ENCODE peak calls at places on chromosomes 4 and X, in ten cellular contexts. A, R, H, Z, Y, V, N, O, C and I are unnamed samples.
A peak's percentile ranks its signal among the peaks of the same experiment; 100 is the strongest.

GRCh38 chr4:184955116-184955515 is 63.2 kb upstream of the HELT start:
- DNase-seq in A (no peak), R (no peak), H (no peak), Z (peak; percentile 11), Y (no peak), V (no peak), N (no peak), O (no peak), C (no peak), I (no peak)

GRCh38 chr4:8407316-8407715 is 33.2 kb downstream of the ACOX3 start:
- DNase-seq in A (no peak), R (no peak), H (no peak), Z (no peak), Y (no peak), V (no peak), N (no peak), O (no peak), C (no peak), I (no peak)

GRCh38 chr4:4855293-4856070 is 4.0 kb upstream of the MSX1 start:
- DNase-seq in A (no peak), R (no peak), H (no peak), Z (no peak), Y (no peak), V (no peak), N (no peak), O (no peak), C (no peak), I (no peak)

GRCh38 chrX:137574784-137575298 is 8.9 kb downstream of the ZIC3 start:
- DNase-seq in A (no peak), R (no peak), H (no peak), Z (no peak), Y (no peak), V (no peak), N (no peak), O (no peak), C (no peak), I (no peak)

GRCh38 chr4:173448919-173449641 is 50.2 kb upstream of the SCRG1 start:
- DNase-seq in A (peak; percentile 9), R (no peak), H (no peak), Z (no peak), Y (no peak), V (no peak), N (no peak), O (peak; percentile 22), C (no peak), I (no peak)

GRCh38 chrX:140733766-140734342 is 24.3 kb downstream of the LINC00632 start:
- DNase-seq in A (peak; percentile 57), R (no peak), H (peak; percentile 25), Z (no peak), Y (no peak), V (no peak), N (no peak), O (no peak), C (peak; percentile 68), I (no peak)

GRCh38 chr4:134948110-134948642 is 746.6 kb upstream of the PABPC4L start:
- DNase-seq in A (no peak), R (no peak), H (no peak), Z (no peak), Y (no peak), V (no peak), N (no peak), O (no peak), C (no peak), I (no peak)

GRCh38 chr4:39544580-39545315 is 17.5 kb upstream of the UGDH start:
- DNase-seq in A (peak; percentile 67), R (no peak), H (no peak), Z (no peak), Y (no peak), V (no peak), N (no peak), O (no peak), C (no peak), I (no peak)

GRCh38 chr4:118839221-118839927 is 3.4 kb upstream of the SEC24D start:
- DNase-seq in A (no peak), R (no peak), H (no peak), Z (no peak), Y (no peak), V (no peak), N (peak; percentile 28), O (no peak), C (no peak), I (no peak)

GRCh38 chr4:118835896-118836762 is at the start of gene SEC24D:
- DNase-seq in A (peak; percentile 87), R (peak; percentile 50), H (peak; percentile 89), Z (peak; percentile 89), Y (peak; percentile 93), V (peak; percentile 92), N (peak; percentile 76), O (peak; percentile 91), C (peak; percentile 92), I (peak; percentile 91)

GRCh38 chr4:118834070-118834469 is 1.9 kb downstream of the SEC24D start:
- DNase-seq in A (no peak), R (no peak), H (no peak), Z (no peak), Y (no peak), V (no peak), N (no peak), O (no peak), C (peak; percentile 29), I (no peak)

GRCh38 chr4:118834960-118835895 is 698 bp downstream of the SEC24D start:
- DNase-seq in A (peak; percentile 94), R (peak; percentile 56), H (peak; percentile 65), Z (peak; percentile 72), Y (no peak), V (peak; percentile 78), N (peak; percentile 30), O (peak; percentile 69), C (peak; percentile 88), I (peak; percentile 73)

GRCh38 chr4:118836763-118837507 is 1.0 kb upstream of the SEC24D start:
- DNase-seq in A (no peak), R (no peak), H (no peak), Z (no peak), Y (no peak), V (no peak), N (no peak), O (no peak), C (no peak), I (no peak)
- H3K4me3 ChIP-seq in A (peak overlapping the region; percentile 93), R (peak overlapping the region; percentile 83), H (peak overlapping the region; percentile 93), Z (peak overlapping the region; percentile 98), Y (peak overlapping the region; percentile 97), V (peak overlapping the region; percentile 91), N (peak overlapping the region; percentile 76), O (peak overlapping the region; percentile 94), C (peak overlapping the region; percentile 61), I (no peak overlapping the region)

DNA sequence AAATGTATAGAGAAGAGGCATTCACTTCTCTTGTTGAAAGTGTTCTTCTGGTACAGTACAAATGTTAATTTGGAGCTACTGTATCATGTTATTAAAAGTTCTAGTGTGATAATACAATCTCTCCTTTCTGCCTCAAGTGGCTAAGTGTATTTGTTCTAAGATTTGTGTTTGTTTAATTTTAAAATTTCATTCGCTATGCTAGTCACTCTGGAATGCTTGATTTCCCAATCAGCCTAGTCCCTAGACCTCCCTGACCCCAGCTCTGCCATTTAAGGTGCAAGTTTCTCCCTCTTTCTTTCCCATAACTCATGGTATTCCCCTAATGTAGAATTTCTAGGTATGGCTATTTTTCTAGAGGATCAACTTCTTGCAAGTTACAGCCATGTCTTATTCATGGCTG is 817.4 kb downstream of the STIM2 start:
- DNase-seq in A (no peak), R (no peak), H (no peak), Z (no peak), Y (no peak), V (no peak), N (no peak), O (no peak), C (no peak), I (no peak)
- H3K4me1 ChIP-seq in A (no peaks in the 10 kb centered on the region), R (no peaks in the 10 kb centered on the region), H (no peaks in the 10 kb centered on the region), Z (no peaks in the 10 kb centered on the region), Y (no peaks in the 10 kb centered on the region), V (no peaks in the 10 kb centered on the region), N (no peaks in the 10 kb centered on the region), O (no peaks in the 10 kb centered on the region), C (no peaks in the 10 kb centered on the region), I (no peaks in the 10 kb centered on the region)

GRCh38 chrX:68488657-68489056 is 10.2 kb upstream of the YIPF6 start:
- DNase-seq in A (no peak), R (no peak), H (no peak), Z (peak; percentile 85), Y (no peak), V (no peak), N (no peak), O (no peak), C (no peak), I (peak; percentile 89)

GRCh38 chrX:68487924-68488323 is 10.9 kb upstream of the YIPF6 start:
- DNase-seq in A (no peak), R (no peak), H (no peak), Z (no peak), Y (no peak), V (no peak), N (no peak), O (no peak), C (no peak), I (no peak)

GRCh38 chrX:68487254-68487653 is 11.6 kb upstream of the YIPF6 start:
- DNase-seq in A (no peak), R (no peak), H (no peak), Z (no peak), Y (no peak), V (no peak), N (no peak), O (no peak), C (no peak), I (no peak)

GRCh38 chrX:68492583-68492982 is 6.3 kb upstream of the YIPF6 start:
- DNase-seq in A (no peak), R (no peak), H (no peak), Z (no peak), Y (no peak), V (no peak), N (no peak), O (no peak), C (no peak), I (no peak)

DNA sequence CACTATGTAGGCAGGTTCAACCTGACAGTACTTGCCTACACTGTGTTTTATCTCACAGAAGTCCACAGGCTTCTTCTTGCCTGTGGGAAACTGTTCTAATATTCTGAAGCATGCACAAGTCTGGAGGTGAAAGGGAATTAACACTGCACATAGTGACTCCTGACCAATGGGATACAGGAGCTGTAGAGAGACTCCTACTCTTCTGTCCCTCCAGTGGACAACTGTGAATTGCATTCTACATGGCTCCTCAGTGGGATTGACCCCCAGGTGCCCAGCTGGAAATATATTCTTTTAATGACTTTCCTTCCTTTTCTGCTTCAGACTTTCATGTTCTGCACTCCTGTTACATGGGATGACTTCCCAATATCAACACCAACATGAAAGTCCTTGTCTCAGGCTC is 8.2 kb upstream of the YIPF6 start:
- DNase-seq in A (peak; percentile 14), R (no peak), H (no peak), Z (no peak), Y (no peak), V (no peak), N (no peak), O (no peak), C (peak; percentile 34), I (no peak)
- TF ChIP-seq CTCF in A (peak; percentile 37), R (no peak), H (no peak), Z (no peak), Y (peak; percentile 9), V (peak; percentile 21), N (no peak), O (no peak), C (peak; percentile 45), I (no peak)

DNA sequence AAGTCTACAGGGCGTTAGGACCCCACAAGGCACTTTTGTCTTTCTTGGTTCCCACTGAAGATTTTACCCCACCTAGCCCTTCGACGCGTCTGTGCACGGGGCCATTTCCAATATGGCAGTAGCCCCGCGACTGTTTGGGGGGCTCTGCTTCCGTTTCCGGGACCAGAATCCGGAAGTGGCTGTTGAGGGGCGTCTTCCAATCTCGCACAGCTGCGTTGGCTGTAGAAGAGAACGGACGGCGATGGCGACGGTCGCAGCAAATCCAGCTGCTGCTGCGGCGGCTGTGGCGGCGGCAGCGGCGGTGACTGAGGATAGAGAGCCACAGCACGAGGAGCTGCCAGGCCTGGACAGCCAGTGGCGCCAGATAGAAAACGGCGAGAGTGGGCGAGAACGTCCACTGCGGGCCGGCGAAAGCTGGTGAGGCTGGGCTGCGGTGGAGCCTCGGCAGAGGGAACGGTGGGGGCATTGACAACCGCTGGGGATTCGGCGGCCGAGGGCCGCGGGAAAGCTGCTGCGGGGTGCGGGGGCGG is at the start of gene USP11:
- DNase-seq in A (peak; percentile 51), R (no peak), H (no peak), Z (no peak), Y (no peak), V (no peak), N (peak; percentile 82), O (peak; percentile 35), C (peak; percentile 61), I (peak; percentile 77)
- H3K4me3 ChIP-seq in A (peak within 1 kb of the TSS; percentile 83), R (peak within 1 kb of the TSS; percentile 67), H (peak within 1 kb of the TSS; percentile 10), Z (peak within 1 kb of the TSS; percentile 51), Y (peak within 1 kb of the TSS; percentile 58), V (peak within 1 kb of the TSS; percentile 60), N (peak within 1 kb of the TSS; percentile 77), O (peak within 1 kb of the TSS; percentile 71), C (peak within 1 kb of the TSS; percentile 84), I (peak within 1 kb of the TSS; percentile 19)